ENCODE peak calls at places on chromosomes 7 and 10, in four cellular contexts. One of them, this sample, is unnamed.

GRCh38 chr7:22732556-22733126 is 5.6 kb downstream of the IL6 start:
- DNase-seq in Panc1: no peak
- DNase-seq in SK-N-SH: no peak
- DNase-seq in H1: no peak
- DNase-seq in this sample: peak

GRCh38 chr10:33386926-33387325 is 52.5 kb upstream of the NRP1 start:
- DNase-seq in Panc1: no peak
- DNase-seq in SK-N-SH: no peak
- DNase-seq in H1: no peak
- DNase-seq in this sample: no peak

GRCh38 chr10:8444630-8445029 is 390.1 kb downstream of the GATA3 start:
- DNase-seq in Panc1: no peak
- DNase-seq in SK-N-SH: peak
- DNase-seq in H1: peak
- DNase-seq in this sample: no peak

GRCh38 chr10:58918887-58919286 is 257.6 kb upstream of the PHYHIPL start:
- DNase-seq in Panc1: no peak
- DNase-seq in SK-N-SH: no peak
- DNase-seq in H1: no peak
- DNase-seq in this sample: no peak

GRCh38 chr7:51311166-51311565 is 5.4 kb downstream of the COBL start:
- DNase-seq in Panc1: no peak
- DNase-seq in SK-N-SH: no peak
- DNase-seq in H1: no peak
- DNase-seq in this sample: no peak

GRCh38 chr7:131819891-131820290 is 263.5 kb upstream of the PODXL start:
- DNase-seq in Panc1: no peak
- DNase-seq in SK-N-SH: no peak
- DNase-seq in H1: no peak
- DNase-seq in this sample: no peak

GRCh38 chr7:24812313-24812945 is 55.2 kb upstream of the GSDME start:
- DNase-seq in Panc1: peak
- DNase-seq in SK-N-SH: peak
- DNase-seq in H1: peak
- DNase-seq in this sample: no peak

GRCh38 chr10:293636-294035 is 158.4 kb downstream of the ZMYND11 start:
- DNase-seq in Panc1: no peak
- DNase-seq in SK-N-SH: no peak
- DNase-seq in H1: no peak
- DNase-seq in this sample: no peak

GRCh38 chr10:31590023-31590800 is 271.2 kb downstream of the ZEB1 start:
- DNase-seq in Panc1: no peak
- DNase-seq in SK-N-SH: no peak
- DNase-seq in H1: no peak
- DNase-seq in this sample: no peak

GRCh38 chr10:61020420-61021158 is 76.6 kb upstream of the RHOBTB1 start:
- DNase-seq in Panc1: no peak
- DNase-seq in SK-N-SH: no peak
- DNase-seq in H1: no peak
- DNase-seq in this sample: no peak

GRCh38 chr10:101624526-101625102 is 36.5 kb downstream of the DPCD start:
- DNase-seq in Panc1: no peak
- DNase-seq in SK-N-SH: no peak
- DNase-seq in H1: no peak
- DNase-seq in this sample: no peak

GRCh38 chr7:24827027-24827426 is 69.8 kb upstream of the GSDME start:
- DNase-seq in Panc1: no peak
- DNase-seq in SK-N-SH: no peak
- DNase-seq in H1: no peak
- DNase-seq in this sample: no peak

GRCh38 chr7:23468721-23469149 is 1.6 kb downstream of the IGF2BP3 start:
- DNase-seq in Panc1: no peak
- DNase-seq in SK-N-SH: peak
- DNase-seq in H1: no peak
- DNase-seq in this sample: no peak

GRCh38 chr10:60236869-60237524 is 152.7 kb downstream of the ANK3 start:
- DNase-seq in Panc1: no peak
- DNase-seq in SK-N-SH: peak
- DNase-seq in H1: no peak
- DNase-seq in this sample: no peak

GRCh38 chr7:130441408-130441854 is 615 bp upstream of the CEP41 start:
- DNase-seq in Panc1: no peak
- DNase-seq in SK-N-SH: peak
- DNase-seq in H1: no peak
- DNase-seq in this sample: no peak

GRCh38 chr10:1420663-1421362 is 316.5 kb downstream of the ADARB2 start:
- DNase-seq in Panc1: peak
- DNase-seq in SK-N-SH: peak
- DNase-seq in H1: peak
- DNase-seq in this sample: peak

GRCh38 chr10:77582710-77583115 is 54.9 kb downstream of the KCNMA1 start:
- DNase-seq in Panc1: peak
- DNase-seq in SK-N-SH: no peak
- DNase-seq in H1: no peak
- DNase-seq in this sample: no peak

GRCh38 chr10:32347363-32347735 is 391 bp upstream of the EPC1 start:
- DNase-seq in Panc1: no peak
- DNase-seq in SK-N-SH: no peak
- DNase-seq in H1: no peak
- DNase-seq in this sample: peak

GRCh38 chr10:43312612-43313011 is 45.7 kb upstream of the RASGEF1A start:
- DNase-seq in Panc1: no peak
- DNase-seq in SK-N-SH: no peak
- DNase-seq in H1: no peak
- DNase-seq in this sample: no peak
- H3K27ac ChIP-seq in Panc1: no peak
- H3K27ac ChIP-seq in SK-N-SH: no peak
- H3K27ac ChIP-seq in H1: no peak
- H3K27ac ChIP-seq in this sample: no peak

GRCh38 chr10:14416308-14416700 is 85.6 kb upstream of the FRMD4A start:
- DNase-seq in Panc1: no peak
- DNase-seq in SK-N-SH: no peak
- DNase-seq in H1: no peak
- DNase-seq in this sample: no peak

GRCh38 chr10:14412624-14413023 is 81.9 kb upstream of the FRMD4A start:
- DNase-seq in Panc1: no peak
- DNase-seq in SK-N-SH: no peak
- DNase-seq in H1: no peak
- DNase-seq in this sample: no peak

GRCh38 chr10:14413583-14413982 is 82.9 kb upstream of the FRMD4A start:
- DNase-seq in Panc1: no peak
- DNase-seq in SK-N-SH: no peak
- DNase-seq in H1: no peak
- DNase-seq in this sample: no peak

GRCh38 chr10:14415676-14416307 is 85.1 kb upstream of the FRMD4A start:
- DNase-seq in Panc1: no peak
- DNase-seq in SK-N-SH: no peak
- DNase-seq in H1: no peak
- DNase-seq in this sample: no peak

GRCh38 chr10:14414901-14415300 is 84.2 kb upstream of the FRMD4A start:
- DNase-seq in Panc1: no peak
- DNase-seq in SK-N-SH: no peak
- DNase-seq in H1: no peak
- DNase-seq in this sample: no peak
- TF ChIP-seq SIN3A in Panc1: no peak
- TF ChIP-seq SIN3A in SK-N-SH: no peak
- TF ChIP-seq SIN3A in H1: no peak
- TF ChIP-seq SIN3A in this sample: no peak

GRCh38 chr10:124652200-124652599 is 92.0 kb downstream of the FAM53B start:
- DNase-seq in Panc1: no peak
- DNase-seq in SK-N-SH: no peak
- DNase-seq in H1: no peak
- DNase-seq in this sample: no peak

GRCh38 chr10:124650820-124651401 is 93.3 kb downstream of the FAM53B start:
- DNase-seq in Panc1: no peak
- DNase-seq in SK-N-SH: no peak
- DNase-seq in H1: no peak
- DNase-seq in this sample: no peak

GRCh38 chr10:124652701-124653100 is 91.5 kb downstream of the FAM53B start:
- DNase-seq in Panc1: no peak
- DNase-seq in SK-N-SH: no peak
- DNase-seq in H1: no peak
- DNase-seq in this sample: no peak

GRCh38 chr10:124650263-124650662 is 93.9 kb downstream of the FAM53B start:
- DNase-seq in Panc1: no peak
- DNase-seq in SK-N-SH: no peak
- DNase-seq in H1: no peak
- DNase-seq in this sample: no peak

GRCh38 chr10:124651402-124651887 is 92.7 kb downstream of the FAM53B start:
- DNase-seq in Panc1: no peak
- DNase-seq in SK-N-SH: no peak
- DNase-seq in H1: no peak
- DNase-seq in this sample: no peak
- H3K27ac ChIP-seq in Panc1: no peak
- H3K27ac ChIP-seq in SK-N-SH: no peak
- H3K27ac ChIP-seq in H1: peak
- H3K27ac ChIP-seq in this sample: no peak

GRCh38 chr7:2520131-2520807 is 695 bp downstream of the LFNG start:
- DNase-seq in Panc1: no peak
- DNase-seq in SK-N-SH: peak
- DNase-seq in H1: no peak
- DNase-seq in this sample: no peak
- TF ChIP-seq SIN3A in Panc1: no peak
- TF ChIP-seq SIN3A in SK-N-SH: no peak
- TF ChIP-seq SIN3A in H1: no peak
- TF ChIP-seq SIN3A in this sample: no peak

DNA sequence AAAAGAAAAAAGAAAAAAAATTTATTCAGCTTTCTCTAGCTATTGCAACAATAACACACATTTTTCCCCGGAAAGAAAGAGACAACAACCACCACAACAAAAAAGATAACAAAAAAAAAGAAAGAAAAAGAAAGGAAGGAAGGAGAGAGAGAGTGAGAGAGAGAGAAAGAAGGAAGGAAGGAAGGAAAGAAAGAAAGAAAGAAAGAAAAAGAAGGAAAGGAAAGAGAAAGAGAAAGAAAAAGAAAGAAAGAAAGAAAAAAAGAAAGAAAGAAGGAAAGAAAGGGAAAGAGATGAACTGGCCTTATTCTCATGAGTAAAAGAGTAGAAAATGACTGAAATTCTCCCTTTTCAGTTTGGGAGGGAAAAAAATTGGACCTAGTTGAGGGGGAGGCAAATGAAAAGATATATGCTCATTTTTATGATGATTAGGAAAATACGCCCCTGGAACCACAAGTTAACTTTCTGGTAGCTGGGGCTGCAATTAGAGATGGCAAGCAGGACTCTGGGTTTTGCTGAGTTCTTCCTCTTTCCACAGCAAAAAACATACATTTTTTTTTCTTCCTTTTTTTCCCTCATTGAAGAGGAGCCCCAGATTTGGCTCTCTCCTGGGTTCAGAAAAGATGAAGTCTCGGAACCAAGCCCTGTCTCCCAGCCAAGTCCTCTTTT is 12.5 kb upstream of the PRDX3 start:
- DNase-seq in Panc1: no peak
- DNase-seq in SK-N-SH: no peak
- DNase-seq in H1: no peak
- DNase-seq in this sample: no peak
- H3K27ac ChIP-seq in Panc1: no peak
- H3K27ac ChIP-seq in SK-N-SH: no peak
- H3K27ac ChIP-seq in H1: no peak
- H3K27ac ChIP-seq in this sample: no peak

DNA sequence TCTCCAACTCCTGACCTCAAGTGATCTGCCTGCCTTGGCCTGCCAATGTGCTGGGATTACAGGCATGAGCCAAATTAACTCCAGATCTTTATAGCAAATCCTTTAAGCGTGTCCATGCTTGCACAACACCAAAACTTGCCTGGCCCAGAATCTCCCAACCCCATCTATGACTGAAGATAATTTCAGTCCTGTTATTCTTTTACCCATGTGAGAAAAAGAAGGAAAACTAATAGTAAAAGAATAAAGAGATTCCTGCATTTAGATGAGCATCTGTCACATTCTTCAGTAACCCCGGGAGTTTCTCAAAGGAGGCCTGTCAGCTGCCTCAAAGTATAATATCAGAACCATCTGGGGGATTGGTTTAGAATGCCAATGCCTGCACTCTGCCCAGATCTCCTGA is 158.2 kb upstream of the KMT2E start:
- DNase-seq in Panc1: no peak
- DNase-seq in SK-N-SH: no peak
- DNase-seq in H1: no peak
- DNase-seq in this sample: no peak
- TF ChIP-seq SIN3A in Panc1: no peak
- TF ChIP-seq SIN3A in SK-N-SH: no peak
- TF ChIP-seq SIN3A in H1: no peak
- TF ChIP-seq SIN3A in this sample: no peak

GRCh38 chr7:33373195-33373594 is 243.8 kb downstream of the BBS9 start:
- DNase-seq in Panc1: no peak
- DNase-seq in SK-N-SH: no peak
- DNase-seq in H1: no peak
- DNase-seq in this sample: no peak
- H3K27ac ChIP-seq in Panc1: no peak
- H3K27ac ChIP-seq in SK-N-SH: no peak
- H3K27ac ChIP-seq in H1: no peak
- H3K27ac ChIP-seq in this sample: no peak

GRCh38 chr10:119496282-119496681 is 46.2 kb downstream of the RGS10 start:
- DNase-seq in Panc1: no peak
- DNase-seq in SK-N-SH: no peak
- DNase-seq in H1: no peak
- DNase-seq in this sample: no peak
- TF ChIP-seq SIN3A in Panc1: no peak
- TF ChIP-seq SIN3A in SK-N-SH: no peak
- TF ChIP-seq SIN3A in H1: no peak
- TF ChIP-seq SIN3A in this sample: no peak

This sample was measured in HCT116.